ENCODE peak calls at places on chromosomes 7 and 10, in nine cellular contexts. M is kidney; X is heart left ventricle; A is NCI-H1092 treated with DMSO at 0.1 percent for 48 hours; V is fibroblast of lung; P is OCI-M1; H is GM23248; Z is stimulated activated CD4-positive, alpha-beta T cell treated with anti-CD3 and anti-CD28 coated beads, Interleukin-12 subunit alpha, Interleukin-12 subunit beta, amount 100 ng/mL, for 24 hours; G is IMR-90. J is an unnamed sample.
A peak's percentile ranks its signal among the peaks of the same experiment; 100 is the strongest.

GRCh38 chr10:107529350-107529749 is 364.8 kb upstream of the SORCS1 start:
- DNase-seq in M (no peak), X (no peak), A (no peak), V (no peak), P (no peak), H (no peak), Z (no peak), G (no peak), J (no peak)

GRCh38 chr7:26588511-26588910 is 275.9 kb downstream of the SKAP2 start:
- DNase-seq in M (no peak), X (no peak), A (no peak), V (no peak), P (no peak), H (no peak), Z (no peak), G (no peak), J (no peak)

GRCh38 chr10:52011113-52011512 is 303.0 kb upstream of the DKK1 start:
- DNase-seq in M (no peak), X (no peak), A (no peak), V (no peak), P (no peak), H (peak; percentile 43), Z (no peak), G (no peak), J (no peak)

GRCh38 chr10:77135555-77135954 is 502.1 kb downstream of the KCNMA1 start:
- DNase-seq in M (no peak), X (no peak), A (no peak), V (no peak), P (no peak), H (no peak), Z (no peak), G (no peak), J (no peak)

GRCh38 chr10:58925381-58925780 is 251.1 kb upstream of the PHYHIPL start:
- DNase-seq in M (no peak), X (no peak), A (no peak), V (no peak), P (no peak), H (no peak), Z (no peak), G (no peak), J (no peak)

GRCh38 chr7:10429516-10429915 is 544.2 kb upstream of the PHF14 start:
- DNase-seq in M (no peak), X (no peak), A (peak; percentile 12), V (no peak), P (no peak), H (no peak), Z (no peak), G (no peak), J (no peak)

GRCh38 chr7:74452748-74453320 is 872 bp upstream of the GTF2IRD1 start:
- DNase-seq in M (peak; percentile 89), X (no peak), A (no peak), V (peak; percentile 81), P (peak; percentile 31), H (peak; percentile 52), Z (no peak), G (no peak), J (no peak)

GRCh38 chr10:30556189-30556588 is 73.4 kb downstream of the LYZL2 start:
- DNase-seq in M (no peak), X (no peak), A (no peak), V (no peak), P (no peak), H (no peak), Z (no peak), G (no peak), J (no peak)

GRCh38 chr7:22001345-22002004 is 55.8 kb upstream of the CDCA7L start:
- DNase-seq in M (no peak), X (no peak), A (peak; percentile 66), V (peak; percentile 71), P (peak; percentile 59), H (peak; percentile 92), Z (no peak), G (peak; percentile 80), J (peak; percentile 69)

GRCh38 chr7:141328290-141328689 is 222.9 kb upstream of the AGK start:
- DNase-seq in M (no peak), X (no peak), A (no peak), V (no peak), P (no peak), H (no peak), Z (no peak), G (no peak), J (no peak)

GRCh38 chr7:2350055-2350454 is 4.6 kb upstream of the EIF3B start:
- DNase-seq in M (no peak), X (no peak), A (no peak), V (no peak), P (no peak), H (no peak), Z (no peak), G (no peak), J (no peak)

GRCh38 chr10:117273980-117274379 is 33.1 kb downstream of the SLC18A2 start:
- DNase-seq in M (no peak), X (no peak), A (no peak), V (no peak), P (no peak), H (no peak), Z (no peak), G (no peak), J (no peak)

GRCh38 chr7:80764132-80764531 is 125.7 kb downstream of the CD36 start:
- DNase-seq in M (no peak), X (no peak), A (peak; percentile 37), V (no peak), P (no peak), H (no peak), Z (no peak), G (no peak), J (no peak)

GRCh38 chr7:24979470-24979862 is 512 bp downstream of the OSBPL3 start:
- DNase-seq in M (peak; percentile 90), X (peak; percentile 59), A (peak; percentile 40), V (peak; percentile 68), P (no peak), H (peak; percentile 89), Z (peak; percentile 64), G (peak; percentile 72), J (peak; percentile 69)

GRCh38 chr10:5159126-5159525 is 25.8 kb downstream of the AKR1C8 start:
- DNase-seq in M (no peak), X (no peak), A (no peak), V (no peak), P (no peak), H (no peak), Z (no peak), G (no peak), J (no peak)

GRCh38 chr7:2930310-2931033 is 86.4 kb upstream of the GNA12 start:
- DNase-seq in M (peak; percentile 39), X (no peak), A (no peak), V (no peak), P (no peak), H (no peak), Z (no peak), G (no peak), J (no peak)

J was measured in H4.